ENCODE peak calls at places on chromosomes 4 and X, in ten cellular contexts. W, C, Z, I, G, M, J, R, P and U are unnamed samples.

GRCh38 chrX:119984652-119985051 is 41.1 kb upstream of the NKAP start:
- DNase-seq in W (no peak), C (no peak), Z (no peak), I (no peak), G (no peak), M (no peak), J (peak), R (no peak), P (no peak), U (no peak)

GRCh38 chr4:37891221-37892159 is 606 bp downstream of the TBC1D1 start:
- DNase-seq in W (peak), C (peak), Z (no peak), I (no peak), G (peak), M (peak), J (no peak), R (no peak), P (no peak), U (no peak)

GRCh38 chrX:93673056-93673868 is at the start of gene NAP1L3:
- DNase-seq in W (peak), C (peak), Z (peak), I (peak), G (peak), M (peak), J (peak), R (peak), P (peak), U (peak)

GRCh38 chr4:83125738-83126141 is 11.2 kb upstream of the PLAC8 start:
- DNase-seq in W (no peak), C (no peak), Z (no peak), I (no peak), G (no peak), M (no peak), J (peak), R (no peak), P (no peak), U (no peak)

GRCh38 chrX:41333994-41334865 is at the start of gene DDX3X:
- DNase-seq in W (peak), C (peak), Z (peak), I (peak), G (peak), M (peak), J (peak), R (peak), P (peak), U (peak)

GRCh38 chrX:129798888-129799287 is 19.1 kb downstream of the SASH3 start:
- DNase-seq in W (no peak), C (no peak), Z (no peak), I (no peak), G (no peak), M (no peak), J (no peak), R (no peak), P (no peak), U (no peak)

GRCh38 chr4:80306255-80306654 is 29.3 kb upstream of the CFAP299 start:
- DNase-seq in W (no peak), C (no peak), Z (no peak), I (no peak), G (peak), M (no peak), J (peak), R (no peak), P (no peak), U (no peak)

GRCh38 chr4:124304936-124305335 is 407.6 kb downstream of the ANKRD50 start:
- DNase-seq in W (no peak), C (no peak), Z (no peak), I (peak), G (peak), M (peak), J (no peak), R (peak), P (peak), U (no peak)

GRCh38 chrX:102714994-102715393 is 2.7 kb downstream of the GPRASP2 start:
- DNase-seq in W (peak), C (no peak), Z (no peak), I (no peak), G (peak), M (no peak), J (no peak), R (peak), P (no peak), U (no peak)

GRCh38 chrX:140525448-140525847 is 20.6 kb upstream of the SOX3 start:
- DNase-seq in W (peak), C (no peak), Z (no peak), I (no peak), G (peak), M (peak), J (no peak), R (peak), P (no peak), U (no peak)

GRCh38 chrX:150887906-150888465 is 10.5 kb downstream of the CD99L2 start:
- DNase-seq in W (no peak), C (no peak), Z (no peak), I (no peak), G (peak), M (peak), J (peak), R (no peak), P (peak), U (no peak)

GRCh38 chr4:8315343-8316250 is 46.0 kb downstream of the HTRA3 start:
- DNase-seq in W (peak), C (peak), Z (peak), I (peak), G (peak), M (peak), J (peak), R (peak), P (peak), U (peak)

GRCh38 chr4:106273831-106274230 is 42.2 kb downstream of the TBCK start:
- DNase-seq in W (peak), C (no peak), Z (no peak), I (no peak), G (peak), M (peak), J (no peak), R (peak), P (peak), U (no peak)

DNA sequence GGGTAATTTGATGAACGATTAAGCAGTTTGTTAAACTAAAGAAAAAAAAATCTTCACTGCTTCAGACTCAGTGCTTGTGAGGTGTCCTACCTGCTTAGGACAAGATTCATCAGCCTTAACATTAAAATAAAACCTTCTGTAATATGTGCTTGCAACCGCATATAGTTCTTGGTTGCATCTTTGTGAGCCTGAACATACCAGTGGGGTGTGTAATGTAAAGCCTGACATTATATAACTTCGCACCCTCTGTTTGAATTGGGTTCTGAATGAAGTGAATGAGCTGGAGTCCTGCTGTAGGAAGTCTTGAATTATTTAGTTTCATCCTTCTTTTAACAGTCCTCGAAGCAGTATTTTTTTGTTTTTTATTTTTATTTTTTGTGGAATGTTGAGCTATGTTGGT is 3.1 kb downstream of the KDM6A start:
- DNase-seq in W (no peak), C (no peak), Z (no peak), I (no peak), G (no peak), M (peak), J (peak), R (peak), P (no peak), U (no peak)
- H3K4me3 ChIP-seq in W (peak), C (peak), Z (peak), I (peak), G (peak), M (peak), J (peak), R (peak), P (no peak), U (peak)

GRCh38 chr4:25927361-25928040 is 13.5 kb downstream of the SMIM20 start:
- DNase-seq in W (no peak), C (no peak), Z (no peak), I (no peak), G (no peak), M (no peak), J (no peak), R (no peak), P (no peak), U (no peak)

GRCh38 chr4:25923745-25924144 is 9.7 kb downstream of the SMIM20 start:
- DNase-seq in W (no peak), C (no peak), Z (no peak), I (no peak), G (no peak), M (no peak), J (no peak), R (no peak), P (no peak), U (no peak)

GRCh38 chr4:25922812-25923369 is 8.9 kb downstream of the SMIM20 start:
- DNase-seq in W (no peak), C (no peak), Z (no peak), I (no peak), G (no peak), M (no peak), J (no peak), R (no peak), P (no peak), U (no peak)

GRCh38 chr4:25926473-25926872 is 12.5 kb downstream of the SMIM20 start:
- DNase-seq in W (no peak), C (no peak), Z (no peak), I (no peak), G (no peak), M (no peak), J (peak), R (no peak), P (no peak), U (no peak)

DNA sequence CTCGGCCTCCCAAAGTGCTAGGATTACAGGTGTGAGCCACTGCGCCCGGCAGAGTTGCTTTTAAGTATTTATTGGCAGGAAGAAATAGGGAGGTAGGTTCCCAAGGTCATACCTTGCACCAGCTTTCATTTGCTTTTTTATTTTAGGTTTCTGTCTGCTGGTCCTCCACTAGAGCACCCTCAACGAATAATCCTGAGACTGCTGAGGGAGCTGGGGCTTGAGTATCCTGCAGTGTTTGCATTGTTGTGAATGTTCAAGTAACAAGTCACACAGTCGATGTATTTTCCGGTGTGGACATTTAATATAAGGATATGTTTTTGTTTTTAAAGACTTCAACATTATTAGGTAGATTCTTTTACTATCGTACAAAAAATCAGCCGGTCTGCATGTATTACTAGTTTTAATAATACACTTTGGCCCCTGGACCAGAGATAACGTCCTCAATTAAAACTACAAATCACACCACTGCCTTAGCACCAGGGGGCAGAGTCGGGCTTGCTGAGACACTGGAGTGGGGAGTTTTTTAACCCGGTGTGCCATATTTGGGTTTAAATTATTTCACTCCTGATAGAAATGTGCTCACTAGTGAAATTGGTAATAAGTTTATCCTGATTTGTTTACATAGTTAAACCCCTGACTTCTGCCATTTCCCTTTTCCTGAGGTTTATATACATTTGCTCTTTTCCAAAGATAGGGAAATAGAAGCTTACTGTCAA is 11.6 kb downstream of the SMIM20 start:
- DNase-seq in W (peak), C (no peak), Z (no peak), I (no peak), G (peak), M (peak), J (peak), R (peak), P (peak), U (no peak)
- TF ChIP-seq CTCF in W (peak), C (peak), Z (peak), I (peak), G (peak), M (peak), J (peak), R (peak), P (peak), U (peak)

GRCh38 chr4:107837298-107837697 is 12.6 kb downstream of the SGMS2 start:
- DNase-seq in W (no peak), C (no peak), Z (no peak), I (no peak), G (no peak), M (no peak), J (no peak), R (no peak), P (no peak), U (no peak)

GRCh38 chr4:107838763-107839162 is 14.0 kb downstream of the SGMS2 start:
- DNase-seq in W (no peak), C (no peak), Z (no peak), I (no peak), G (peak), M (no peak), J (no peak), R (peak), P (no peak), U (no peak)

GRCh38 chr4:107838138-107838618 is 13.4 kb downstream of the SGMS2 start:
- DNase-seq in W (no peak), C (no peak), Z (no peak), I (no peak), G (peak), M (peak), J (no peak), R (peak), P (no peak), U (no peak)

GRCh38 chr4:107835409-107835808 is 10.7 kb downstream of the SGMS2 start:
- DNase-seq in W (no peak), C (no peak), Z (no peak), I (no peak), G (peak), M (peak), J (no peak), R (peak), P (peak), U (no peak)

GRCh38 chr4:107839166-107839565 is 14.4 kb downstream of the SGMS2 start:
- DNase-seq in W (no peak), C (no peak), Z (no peak), I (no peak), G (no peak), M (no peak), J (no peak), R (no peak), P (no peak), U (no peak)
- H3K4me3 ChIP-seq in W (no peak), C (no peak), Z (no peak), I (no peak), G (no peak), M (no peak), J (no peak), R (no peak), P (no peak), U (no peak)

GRCh38 chrX:24294619-24295018 is 19.2 kb downstream of the SUPT20HL2 start:
- DNase-seq in W (peak), C (no peak), Z (no peak), I (no peak), G (peak), M (no peak), J (peak), R (no peak), P (peak), U (no peak)
- TF ChIP-seq CTCF in W (peak), C (no peak), Z (no peak), I (peak), G (peak), M (no peak), J (peak), R (peak), P (peak), U (peak)

GRCh38 chr4:41122775-41123174 is 91.6 kb downstream of the APBB2 start:
- DNase-seq in W (peak), C (no peak), Z (no peak), I (no peak), G (no peak), M (no peak), J (no peak), R (no peak), P (no peak), U (no peak)

GRCh38 chr4:41124916-41125548 is 89.3 kb downstream of the APBB2 start:
- DNase-seq in W (peak), C (no peak), Z (no peak), I (no peak), G (no peak), M (no peak), J (no peak), R (peak), P (no peak), U (no peak)

GRCh38 chr4:41122309-41122708 is 92.0 kb downstream of the APBB2 start:
- DNase-seq in W (no peak), C (no peak), Z (no peak), I (no peak), G (no peak), M (no peak), J (no peak), R (no peak), P (no peak), U (no peak)

GRCh38 chr4:41129128-41129754 is 85.1 kb downstream of the APBB2 start:
- DNase-seq in W (no peak), C (no peak), Z (no peak), I (no peak), G (no peak), M (no peak), J (no peak), R (no peak), P (no peak), U (no peak)

DNA sequence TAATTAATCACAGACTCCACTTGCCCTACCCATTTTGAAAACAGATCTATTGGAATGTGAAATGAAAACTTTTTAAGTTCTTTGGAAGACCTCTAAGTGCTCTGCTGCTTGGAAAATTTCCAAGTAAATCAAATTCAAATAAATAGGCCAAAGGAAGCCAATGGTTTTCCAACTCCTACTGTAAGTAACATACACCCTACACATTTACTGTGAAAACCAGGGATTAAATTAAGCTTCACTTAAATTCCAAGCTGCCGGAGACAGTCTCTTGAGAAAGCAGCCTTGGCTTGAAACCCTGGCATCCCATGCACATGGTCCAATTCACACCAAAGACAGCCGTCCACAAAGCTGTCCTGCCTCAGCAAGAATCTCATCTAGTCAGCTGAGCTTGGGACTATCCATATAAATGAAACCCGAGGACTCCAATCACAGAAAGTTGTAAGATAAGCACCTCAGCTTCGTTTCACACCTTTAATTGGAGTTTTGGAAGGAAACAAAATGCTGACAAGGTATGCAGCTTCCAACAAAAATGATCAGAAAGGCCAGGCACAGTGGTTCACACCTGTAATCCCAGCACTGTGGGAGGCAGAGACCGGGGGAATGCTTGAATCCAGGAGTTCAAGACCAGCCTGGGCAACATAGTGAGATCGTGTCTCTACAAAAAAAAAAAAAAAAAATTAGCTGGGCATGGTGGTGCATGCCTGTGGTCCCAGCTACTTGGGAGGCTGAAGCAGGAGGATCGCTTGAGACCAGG is 88.6 kb downstream of the APBB2 start:
- DNase-seq in W (no peak), C (no peak), Z (no peak), I (no peak), G (no peak), M (peak), J (no peak), R (peak), P (no peak), U (no peak)
- H3K4me3 ChIP-seq in W (no peak), C (no peak), Z (no peak), I (no peak), G (no peak), M (no peak), J (no peak), R (no peak), P (no peak), U (no peak)

GRCh38 chr4:186725422-186726149 is 1.9 kb upstream of the FAT1 start:
- DNase-seq in W (peak), C (peak), Z (peak), I (peak), G (peak), M (peak), J (peak), R (peak), P (peak), U (peak)
- TF ChIP-seq CTCF in W (peak), C (peak), Z (peak), I (peak), G (peak), M (peak), J (peak), R (peak), P (peak), U (peak)

GRCh38 chr4:3342182-3342854 is 49.5 kb downstream of the RGS12 start:
- DNase-seq in W (no peak), C (no peak), Z (no peak), I (peak), G (peak), M (peak), J (peak), R (peak), P (peak), U (peak)
- H3K4me3 ChIP-seq in W (no peak), C (no peak), Z (no peak), I (no peak), G (no peak), M (peak), J (peak), R (no peak), P (no peak), U (no peak)